ENCODE peak calls at places on chromosome 22, in four cellular contexts. Y is GM23248, R is astrocyte, W is mesenchymal stem cell. J is an unnamed sample.

GRCh38 chr22:18122254-18122554 is 11.6 kb downstream of the TUBA8 start:
- DNase-seq in R (no peak), W (no peak), Y (no peak), J (no peak)

GRCh38 chr22:33105501-33105911 is 47.3 kb upstream of the SYN3 start:
- DNase-seq in Y (peak; percentile 91), W (peak; percentile 28), R (peak; percentile 4), J (peak; percentile 80)

GRCh38 chr22:30183861-30184278 is 62.7 kb downstream of the LIF start:
- DNase-seq in Y (no peak), R (peak; percentile 72), W (peak; percentile 85), J (peak; percentile 53)

GRCh38 chr22:44532466-44533025 is 34.5 kb upstream of the RTL6 start:
- DNase-seq in Y (no peak), W (no peak), R (no peak), J (no peak)

GRCh38 chr22:35892192-35892591 is 136.4 kb downstream of the RBFOX2 start:
- DNase-seq in W (peak; percentile 59), Y (peak; percentile 90), R (peak; percentile 87), J (no peak)

GRCh38 chr22:20524004-20524481 is 16.6 kb downstream of the MED15 start:
- DNase-seq in Y (no peak), W (peak; percentile 57), R (no peak), J (no peak)

GRCh38 chr22:40194656-40195055 is 16.9 kb downstream of the TNRC6B start:
- DNase-seq in R (no peak), W (no peak), Y (no peak), J (no peak)

GRCh38 chr22:28015676-28016601 is 96.9 kb upstream of the PITPNB start:
- DNase-seq in Y (no peak), W (peak; percentile 7), R (no peak), J (no peak)

GRCh38 chr22:33666661-33667619 is 253.3 kb downstream of the LARGE1 start:
- DNase-seq in Y (no peak), W (no peak), R (no peak), J (no peak)

GRCh38 chr22:46007003-46007847 is 30.3 kb upstream of the WNT7B start:
- DNase-seq in W (peak; percentile 59), Y (peak; percentile 93), R (peak; percentile 81), J (peak; percentile 58)

GRCh38 chr22:38870791-38871359 is 1.1 kb downstream of the CBX6 start:
- DNase-seq in Y (peak; percentile 29), W (no peak), R (no peak), J (peak; percentile 27)

GRCh38 chr22:38963872-38964271 is 6.5 kb downstream of the APOBEC3A start:
- DNase-seq in Y (no peak), R (no peak), W (no peak), J (no peak)

GRCh38 chr22:37744589-37744988 is 47.7 kb downstream of the TRIOBP start:
- DNase-seq in Y (no peak), W (no peak), R (no peak), J (no peak)
- H3K4me1 ChIP-seq in Y (peaks cover 58% of the 10 kb centered on the region), W (peaks cover 63% of the 10 kb centered on the region), R (peaks cover 59% of the 10 kb centered on the region), J (peaks cover 62% of the 10 kb centered on the region)

GRCh38 chr22:23094260-23094659 is 23.9 kb downstream of the GNAZ start:
- DNase-seq in Y (no peak), R (no peak), W (no peak), J (no peak)

GRCh38 chr22:23094695-23095466 is 24.6 kb downstream of the GNAZ start:
- DNase-seq in R (no peak), Y (no peak), W (no peak), J (no peak)

GRCh38 chr22:23093090-23093788 is 22.9 kb downstream of the GNAZ start:
- DNase-seq in Y (no peak), W (no peak), R (no peak), J (no peak)

GRCh38 chr22:23097412-23098229 is 27.3 kb downstream of the GNAZ start:
- DNase-seq in R (no peak), Y (no peak), W (no peak), J (no peak)

DNA sequence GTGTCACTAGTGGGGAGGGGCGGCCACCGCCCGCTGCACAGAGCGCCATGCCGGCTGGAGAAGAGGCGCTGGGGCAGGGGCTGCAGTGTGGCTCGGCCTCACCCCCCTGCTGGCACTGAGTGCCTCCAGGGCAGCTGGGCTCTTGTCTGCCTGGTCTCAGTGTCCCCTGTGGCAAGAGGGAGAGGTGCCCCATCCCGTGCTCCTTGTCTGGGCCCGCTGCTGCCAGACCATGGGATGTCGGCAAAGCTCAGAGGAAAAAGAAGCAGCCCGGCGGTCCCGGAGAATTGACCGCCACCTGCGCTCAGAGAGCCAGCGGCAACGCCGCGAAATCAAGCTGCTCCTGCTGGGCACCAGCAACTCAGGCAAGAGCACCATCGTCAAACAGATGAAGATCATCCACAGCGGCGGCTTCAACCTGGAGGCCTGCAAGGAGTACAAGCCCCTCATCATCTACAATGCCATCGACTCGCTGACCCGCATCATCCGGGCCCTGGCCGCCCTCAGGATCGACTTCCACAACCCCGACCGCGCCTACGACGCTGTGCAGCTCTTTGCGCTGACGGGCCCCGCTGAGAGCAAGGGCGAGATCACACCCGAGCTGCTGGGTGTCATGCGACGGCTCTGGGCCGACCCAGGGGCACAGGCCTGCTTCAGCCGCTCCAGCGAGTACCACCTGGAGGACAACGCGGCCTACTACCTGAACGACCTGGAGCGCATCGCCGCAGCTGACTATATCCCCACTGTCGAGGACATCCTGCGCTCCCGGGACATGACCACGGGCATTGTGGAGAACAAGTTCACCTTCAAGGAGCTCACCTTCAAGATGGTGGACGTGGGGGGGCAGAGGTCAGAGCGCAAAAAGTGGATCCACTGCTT is 25.4 kb downstream of the GNAZ start:
- DNase-seq in Y (no peak), W (no peak), R (no peak), J (no peak)
- H3K9ac ChIP-seq in Y (no peak overlapping the region), W (no peak overlapping the region), R (no peak overlapping the region), J (no peak overlapping the region)

GRCh38 chr22:23144432-23144831 is 845 bp upstream of the RAB36 start:
- DNase-seq in R (no peak), W (no peak), Y (no peak), J (no peak)
- H3K4me3 ChIP-seq in R (no peak overlapping the region), W (peak overlapping the region; percentile 83), Y (no peak overlapping the region), J (no peak overlapping the region)

DNA sequence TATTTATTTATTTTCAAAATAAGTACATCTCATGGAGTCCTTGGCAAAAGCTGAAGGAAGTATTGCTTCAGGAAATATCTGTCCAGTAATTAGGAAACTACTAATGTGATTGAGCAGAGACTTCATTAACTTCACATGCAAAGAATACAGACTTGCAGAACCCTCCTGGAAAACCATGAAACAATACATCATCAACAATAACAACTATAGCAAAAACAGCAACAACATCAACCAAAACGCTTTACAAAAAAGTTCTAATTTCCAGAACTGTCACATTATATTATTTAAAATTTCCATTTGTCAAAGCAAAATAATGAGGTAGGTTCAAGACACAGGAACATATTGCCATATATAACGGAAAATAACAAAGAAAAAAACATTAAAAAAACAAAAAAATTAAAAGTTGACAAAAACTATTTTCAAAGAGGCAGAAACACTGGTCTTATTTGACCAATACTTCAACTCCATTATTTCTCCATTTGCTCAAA is 79.8 kb upstream of the TOP3B start:
- DNase-seq in W (no peak), Y (no peak), R (no peak), J (no peak)
- H3K4me1 ChIP-seq in W (no peaks in the 10 kb centered on the region), Y (no peaks in the 10 kb centered on the region), R (no peaks in the 10 kb centered on the region), J (peaks cover 34% of the 10 kb centered on the region)

J was measured in adipocyte.